ENCODE peak calls at places on chromosomes 13 and 19, in ten cellular contexts. One of them, this sample, is unnamed.

GRCh38 chr13:71619096-71619495 is 247.9 kb downstream of the DACH1 start:
- DNase-seq in lung: no peak
- DNase-seq in activated CD4-positive, alpha-beta T cell treated with anti-CD3 and anti-CD28 coated beads for 1 hour: no peak
- DNase-seq in fibroblast of lung: peak
- DNase-seq in M059J: no peak
- DNase-seq in fibroblast of pulmonary artery: no peak
- DNase-seq in T1000: no peak
- DNase-seq in T-helper 1 cell: no peak
- DNase-seq in hepatic stellate cell: no peak
- DNase-seq in stimulated activated CD8-positive, alpha-beta memory T cell treated with anti-CD3 and anti-CD28 coated beads, Interleukin-2, amount 100 ng/mL, for 48 hours: no peak
- DNase-seq in this sample: no peak

GRCh38 chr19:37217533-37217854 is 520 bp upstream of the ZNF383 start:
- DNase-seq in lung: no peak
- DNase-seq in activated CD4-positive, alpha-beta T cell treated with anti-CD3 and anti-CD28 coated beads for 1 hour: no peak
- DNase-seq in fibroblast of lung: no peak
- DNase-seq in M059J: no peak
- DNase-seq in fibroblast of pulmonary artery: no peak
- DNase-seq in T1000: no peak
- DNase-seq in T-helper 1 cell: no peak
- DNase-seq in hepatic stellate cell: no peak
- DNase-seq in stimulated activated CD8-positive, alpha-beta memory T cell treated with anti-CD3 and anti-CD28 coated beads, Interleukin-2, amount 100 ng/mL, for 48 hours: no peak
- DNase-seq in this sample: no peak

GRCh38 chr19:48573163-48573505 is 21.2 kb downstream of the SULT2B1 start:
- DNase-seq in lung: no peak
- DNase-seq in activated CD4-positive, alpha-beta T cell treated with anti-CD3 and anti-CD28 coated beads for 1 hour: no peak
- DNase-seq in fibroblast of lung: no peak
- DNase-seq in M059J: no peak
- DNase-seq in fibroblast of pulmonary artery: no peak
- DNase-seq in T1000: no peak
- DNase-seq in T-helper 1 cell: no peak
- DNase-seq in hepatic stellate cell: no peak
- DNase-seq in stimulated activated CD8-positive, alpha-beta memory T cell treated with anti-CD3 and anti-CD28 coated beads, Interleukin-2, amount 100 ng/mL, for 48 hours: no peak
- DNase-seq in this sample: no peak

GRCh38 chr19:42018503-42019193 is 24.6 kb upstream of the ATP1A3 start:
- DNase-seq in lung: no peak
- DNase-seq in activated CD4-positive, alpha-beta T cell treated with anti-CD3 and anti-CD28 coated beads for 1 hour: no peak
- DNase-seq in fibroblast of lung: no peak
- DNase-seq in M059J: peak
- DNase-seq in fibroblast of pulmonary artery: no peak
- DNase-seq in T1000: no peak
- DNase-seq in T-helper 1 cell: no peak
- DNase-seq in hepatic stellate cell: peak
- DNase-seq in stimulated activated CD8-positive, alpha-beta memory T cell treated with anti-CD3 and anti-CD28 coated beads, Interleukin-2, amount 100 ng/mL, for 48 hours: no peak
- DNase-seq in this sample: no peak

GRCh38 chr13:87999791-88000190 is 328.6 kb downstream of the SLITRK5 start:
- DNase-seq in lung: no peak
- DNase-seq in activated CD4-positive, alpha-beta T cell treated with anti-CD3 and anti-CD28 coated beads for 1 hour: no peak
- DNase-seq in fibroblast of lung: peak
- DNase-seq in M059J: no peak
- DNase-seq in fibroblast of pulmonary artery: peak
- DNase-seq in T1000: no peak
- DNase-seq in T-helper 1 cell: no peak
- DNase-seq in hepatic stellate cell: no peak
- DNase-seq in stimulated activated CD8-positive, alpha-beta memory T cell treated with anti-CD3 and anti-CD28 coated beads, Interleukin-2, amount 100 ng/mL, for 48 hours: no peak
- DNase-seq in this sample: peak

GRCh38 chr13:29771247-29771646 is 79.2 kb downstream of the UBL3 start:
- DNase-seq in lung: no peak
- DNase-seq in activated CD4-positive, alpha-beta T cell treated with anti-CD3 and anti-CD28 coated beads for 1 hour: no peak
- DNase-seq in fibroblast of lung: peak
- DNase-seq in M059J: peak
- DNase-seq in fibroblast of pulmonary artery: peak
- DNase-seq in T1000: no peak
- DNase-seq in T-helper 1 cell: no peak
- DNase-seq in hepatic stellate cell: no peak
- DNase-seq in stimulated activated CD8-positive, alpha-beta memory T cell treated with anti-CD3 and anti-CD28 coated beads, Interleukin-2, amount 100 ng/mL, for 48 hours: no peak
- DNase-seq in this sample: peak

GRCh38 chr19:1936916-1937610 is 3.9 kb upstream of the CSNK1G2 start:
- DNase-seq in lung: no peak
- DNase-seq in activated CD4-positive, alpha-beta T cell treated with anti-CD3 and anti-CD28 coated beads for 1 hour: no peak
- DNase-seq in fibroblast of lung: no peak
- DNase-seq in M059J: no peak
- DNase-seq in fibroblast of pulmonary artery: no peak
- DNase-seq in T1000: no peak
- DNase-seq in T-helper 1 cell: no peak
- DNase-seq in hepatic stellate cell: no peak
- DNase-seq in stimulated activated CD8-positive, alpha-beta memory T cell treated with anti-CD3 and anti-CD28 coated beads, Interleukin-2, amount 100 ng/mL, for 48 hours: no peak
- DNase-seq in this sample: no peak

GRCh38 chr13:49300716-49301589 is 53.2 kb downstream of the CDADC1 start:
- DNase-seq in lung: peak
- DNase-seq in activated CD4-positive, alpha-beta T cell treated with anti-CD3 and anti-CD28 coated beads for 1 hour: peak
- DNase-seq in fibroblast of lung: peak
- DNase-seq in M059J: peak
- DNase-seq in fibroblast of pulmonary artery: peak
- DNase-seq in T1000: peak
- DNase-seq in T-helper 1 cell: peak
- DNase-seq in hepatic stellate cell: peak
- DNase-seq in stimulated activated CD8-positive, alpha-beta memory T cell treated with anti-CD3 and anti-CD28 coated beads, Interleukin-2, amount 100 ng/mL, for 48 hours: peak
- DNase-seq in this sample: peak

GRCh38 chr13:35164324-35164932 is 222.4 kb downstream of the NBEA start:
- DNase-seq in lung: no peak
- DNase-seq in activated CD4-positive, alpha-beta T cell treated with anti-CD3 and anti-CD28 coated beads for 1 hour: no peak
- DNase-seq in fibroblast of lung: peak
- DNase-seq in M059J: peak
- DNase-seq in fibroblast of pulmonary artery: peak
- DNase-seq in T1000: no peak
- DNase-seq in T-helper 1 cell: no peak
- DNase-seq in hepatic stellate cell: peak
- DNase-seq in stimulated activated CD8-positive, alpha-beta memory T cell treated with anti-CD3 and anti-CD28 coated beads, Interleukin-2, amount 100 ng/mL, for 48 hours: no peak
- DNase-seq in this sample: peak

GRCh38 chr13:51612867-51613266 is 28.6 kb downstream of the WDFY2 start:
- DNase-seq in lung: no peak
- DNase-seq in activated CD4-positive, alpha-beta T cell treated with anti-CD3 and anti-CD28 coated beads for 1 hour: no peak
- DNase-seq in fibroblast of lung: no peak
- DNase-seq in M059J: no peak
- DNase-seq in fibroblast of pulmonary artery: no peak
- DNase-seq in T1000: no peak
- DNase-seq in T-helper 1 cell: no peak
- DNase-seq in hepatic stellate cell: no peak
- DNase-seq in stimulated activated CD8-positive, alpha-beta memory T cell treated with anti-CD3 and anti-CD28 coated beads, Interleukin-2, amount 100 ng/mL, for 48 hours: no peak
- DNase-seq in this sample: no peak

GRCh38 chr19:10390652-10391286 is 10.4 kb upstream of the TYK2 start:
- DNase-seq in lung: peak
- DNase-seq in activated CD4-positive, alpha-beta T cell treated with anti-CD3 and anti-CD28 coated beads for 1 hour: peak
- DNase-seq in fibroblast of lung: peak
- DNase-seq in M059J: peak
- DNase-seq in fibroblast of pulmonary artery: peak
- DNase-seq in T1000: no peak
- DNase-seq in T-helper 1 cell: peak
- DNase-seq in hepatic stellate cell: peak
- DNase-seq in stimulated activated CD8-positive, alpha-beta memory T cell treated with anti-CD3 and anti-CD28 coated beads, Interleukin-2, amount 100 ng/mL, for 48 hours: no peak
- DNase-seq in this sample: peak

GRCh38 chr13:33799950-33800592 is 17.9 kb upstream of the RFC3 start:
- DNase-seq in lung: no peak
- DNase-seq in activated CD4-positive, alpha-beta T cell treated with anti-CD3 and anti-CD28 coated beads for 1 hour: no peak
- DNase-seq in fibroblast of lung: peak
- DNase-seq in M059J: peak
- DNase-seq in fibroblast of pulmonary artery: peak
- DNase-seq in T1000: no peak
- DNase-seq in T-helper 1 cell: no peak
- DNase-seq in hepatic stellate cell: no peak
- DNase-seq in stimulated activated CD8-positive, alpha-beta memory T cell treated with anti-CD3 and anti-CD28 coated beads, Interleukin-2, amount 100 ng/mL, for 48 hours: no peak
- DNase-seq in this sample: peak

GRCh38 chr13:24232037-24232436 is 71.5 kb downstream of the SPATA13 start:
- DNase-seq in lung: no peak
- DNase-seq in activated CD4-positive, alpha-beta T cell treated with anti-CD3 and anti-CD28 coated beads for 1 hour: no peak
- DNase-seq in fibroblast of lung: no peak
- DNase-seq in M059J: no peak
- DNase-seq in fibroblast of pulmonary artery: no peak
- DNase-seq in T1000: no peak
- DNase-seq in T-helper 1 cell: no peak
- DNase-seq in hepatic stellate cell: no peak
- DNase-seq in stimulated activated CD8-positive, alpha-beta memory T cell treated with anti-CD3 and anti-CD28 coated beads, Interleukin-2, amount 100 ng/mL, for 48 hours: no peak
- DNase-seq in this sample: no peak

GRCh38 chr13:102651392-102651791 is 43.5 kb downstream of the METTL21C start:
- DNase-seq in lung: no peak
- DNase-seq in activated CD4-positive, alpha-beta T cell treated with anti-CD3 and anti-CD28 coated beads for 1 hour: no peak
- DNase-seq in fibroblast of lung: peak
- DNase-seq in M059J: peak
- DNase-seq in fibroblast of pulmonary artery: peak
- DNase-seq in T1000: no peak
- DNase-seq in T-helper 1 cell: no peak
- DNase-seq in hepatic stellate cell: peak
- DNase-seq in stimulated activated CD8-positive, alpha-beta memory T cell treated with anti-CD3 and anti-CD28 coated beads, Interleukin-2, amount 100 ng/mL, for 48 hours: no peak
- DNase-seq in this sample: no peak

GRCh38 chr13:66996503-66996902 is 233.6 kb downstream of the PCDH9 start:
- DNase-seq in lung: no peak
- DNase-seq in activated CD4-positive, alpha-beta T cell treated with anti-CD3 and anti-CD28 coated beads for 1 hour: no peak
- DNase-seq in fibroblast of lung: peak
- DNase-seq in M059J: no peak
- DNase-seq in fibroblast of pulmonary artery: peak
- DNase-seq in T1000: no peak
- DNase-seq in T-helper 1 cell: no peak
- DNase-seq in hepatic stellate cell: no peak
- DNase-seq in stimulated activated CD8-positive, alpha-beta memory T cell treated with anti-CD3 and anti-CD28 coated beads, Interleukin-2, amount 100 ng/mL, for 48 hours: no peak
- DNase-seq in this sample: no peak

GRCh38 chr13:44919103-44919804 is 70.0 kb downstream of the NUFIP1 start:
- DNase-seq in lung: no peak
- DNase-seq in activated CD4-positive, alpha-beta T cell treated with anti-CD3 and anti-CD28 coated beads for 1 hour: no peak
- DNase-seq in fibroblast of lung: no peak
- DNase-seq in M059J: no peak
- DNase-seq in fibroblast of pulmonary artery: no peak
- DNase-seq in T1000: no peak
- DNase-seq in T-helper 1 cell: no peak
- DNase-seq in hepatic stellate cell: no peak
- DNase-seq in stimulated activated CD8-positive, alpha-beta memory T cell treated with anti-CD3 and anti-CD28 coated beads, Interleukin-2, amount 100 ng/mL, for 48 hours: no peak
- DNase-seq in this sample: no peak

GRCh38 chr19:15432018-15432494 is 13.3 kb upstream of the AKAP8L start:
- DNase-seq in lung: no peak
- DNase-seq in activated CD4-positive, alpha-beta T cell treated with anti-CD3 and anti-CD28 coated beads for 1 hour: no peak
- DNase-seq in fibroblast of lung: no peak
- DNase-seq in M059J: no peak
- DNase-seq in fibroblast of pulmonary artery: no peak
- DNase-seq in T1000: no peak
- DNase-seq in T-helper 1 cell: no peak
- DNase-seq in hepatic stellate cell: peak
- DNase-seq in stimulated activated CD8-positive, alpha-beta memory T cell treated with anti-CD3 and anti-CD28 coated beads, Interleukin-2, amount 100 ng/mL, for 48 hours: no peak
- DNase-seq in this sample: peak

GRCh38 chr19:23916991-23917390 is 2.3 kb downstream of the ZNF726 start:
- DNase-seq in lung: no peak
- DNase-seq in activated CD4-positive, alpha-beta T cell treated with anti-CD3 and anti-CD28 coated beads for 1 hour: no peak
- DNase-seq in fibroblast of lung: peak
- DNase-seq in M059J: peak
- DNase-seq in fibroblast of pulmonary artery: peak
- DNase-seq in T1000: no peak
- DNase-seq in T-helper 1 cell: no peak
- DNase-seq in hepatic stellate cell: no peak
- DNase-seq in stimulated activated CD8-positive, alpha-beta memory T cell treated with anti-CD3 and anti-CD28 coated beads, Interleukin-2, amount 100 ng/mL, for 48 hours: no peak
- DNase-seq in this sample: no peak

GRCh38 chr19:48784527-48784926 is 26.3 kb downstream of the BCAT2 start:
- DNase-seq in lung: no peak
- DNase-seq in activated CD4-positive, alpha-beta T cell treated with anti-CD3 and anti-CD28 coated beads for 1 hour: no peak
- DNase-seq in fibroblast of lung: peak
- DNase-seq in M059J: peak
- DNase-seq in fibroblast of pulmonary artery: peak
- DNase-seq in T1000: no peak
- DNase-seq in T-helper 1 cell: no peak
- DNase-seq in hepatic stellate cell: no peak
- DNase-seq in stimulated activated CD8-positive, alpha-beta memory T cell treated with anti-CD3 and anti-CD28 coated beads, Interleukin-2, amount 100 ng/mL, for 48 hours: no peak
- DNase-seq in this sample: peak

GRCh38 chr13:27122036-27122435 is 49.6 kb downstream of the USP12 start:
- DNase-seq in lung: no peak
- DNase-seq in activated CD4-positive, alpha-beta T cell treated with anti-CD3 and anti-CD28 coated beads for 1 hour: no peak
- DNase-seq in fibroblast of lung: no peak
- DNase-seq in M059J: no peak
- DNase-seq in fibroblast of pulmonary artery: no peak
- DNase-seq in T1000: no peak
- DNase-seq in T-helper 1 cell: no peak
- DNase-seq in hepatic stellate cell: no peak
- DNase-seq in stimulated activated CD8-positive, alpha-beta memory T cell treated with anti-CD3 and anti-CD28 coated beads, Interleukin-2, amount 100 ng/mL, for 48 hours: no peak
- DNase-seq in this sample: no peak

GRCh38 chr13:78603240-78603947 is at the start of gene POU4F1:
- DNase-seq in lung: no peak
- DNase-seq in activated CD4-positive, alpha-beta T cell treated with anti-CD3 and anti-CD28 coated beads for 1 hour: no peak
- DNase-seq in fibroblast of lung: peak
- DNase-seq in M059J: peak
- DNase-seq in fibroblast of pulmonary artery: peak
- DNase-seq in T1000: peak
- DNase-seq in T-helper 1 cell: no peak
- DNase-seq in hepatic stellate cell: no peak
- DNase-seq in stimulated activated CD8-positive, alpha-beta memory T cell treated with anti-CD3 and anti-CD28 coated beads, Interleukin-2, amount 100 ng/mL, for 48 hours: peak
- DNase-seq in this sample: no peak

GRCh38 chr13:80030491-80030890 is 310.4 kb downstream of the SPRY2 start:
- DNase-seq in lung: peak
- DNase-seq in activated CD4-positive, alpha-beta T cell treated with anti-CD3 and anti-CD28 coated beads for 1 hour: no peak
- DNase-seq in fibroblast of lung: no peak
- DNase-seq in M059J: peak
- DNase-seq in fibroblast of pulmonary artery: peak
- DNase-seq in T1000: peak
- DNase-seq in T-helper 1 cell: no peak
- DNase-seq in hepatic stellate cell: no peak
- DNase-seq in stimulated activated CD8-positive, alpha-beta memory T cell treated with anti-CD3 and anti-CD28 coated beads, Interleukin-2, amount 100 ng/mL, for 48 hours: no peak
- DNase-seq in this sample: peak

GRCh38 chr13:46844431-46844830 is 47.5 kb upstream of the ESD start:
- DNase-seq in lung: no peak
- DNase-seq in activated CD4-positive, alpha-beta T cell treated with anti-CD3 and anti-CD28 coated beads for 1 hour: no peak
- DNase-seq in fibroblast of lung: no peak
- DNase-seq in M059J: peak
- DNase-seq in fibroblast of pulmonary artery: peak
- DNase-seq in T1000: no peak
- DNase-seq in T-helper 1 cell: no peak
- DNase-seq in hepatic stellate cell: no peak
- DNase-seq in stimulated activated CD8-positive, alpha-beta memory T cell treated with anti-CD3 and anti-CD28 coated beads, Interleukin-2, amount 100 ng/mL, for 48 hours: no peak
- DNase-seq in this sample: no peak

GRCh38 chr13:113176292-113176691 is 17.8 kb downstream of the PROZ start:
- DNase-seq in lung: no peak
- DNase-seq in activated CD4-positive, alpha-beta T cell treated with anti-CD3 and anti-CD28 coated beads for 1 hour: peak
- DNase-seq in fibroblast of lung: no peak
- DNase-seq in M059J: no peak
- DNase-seq in fibroblast of pulmonary artery: no peak
- DNase-seq in T1000: no peak
- DNase-seq in T-helper 1 cell: peak
- DNase-seq in hepatic stellate cell: no peak
- DNase-seq in stimulated activated CD8-positive, alpha-beta memory T cell treated with anti-CD3 and anti-CD28 coated beads, Interleukin-2, amount 100 ng/mL, for 48 hours: no peak
- DNase-seq in this sample: no peak

GRCh38 chr19:7534531-7534980 is 961 bp upstream of the PNPLA6 start:
- DNase-seq in lung: peak
- DNase-seq in activated CD4-positive, alpha-beta T cell treated with anti-CD3 and anti-CD28 coated beads for 1 hour: no peak
- DNase-seq in fibroblast of lung: peak
- DNase-seq in M059J: peak
- DNase-seq in fibroblast of pulmonary artery: peak
- DNase-seq in T1000: peak
- DNase-seq in T-helper 1 cell: no peak
- DNase-seq in hepatic stellate cell: peak
- DNase-seq in stimulated activated CD8-positive, alpha-beta memory T cell treated with anti-CD3 and anti-CD28 coated beads, Interleukin-2, amount 100 ng/mL, for 48 hours: no peak
- DNase-seq in this sample: peak

GRCh38 chr13:19071161-19071936 is 110.3 kb downstream of the TUBA3C start:
- DNase-seq in lung: no peak
- DNase-seq in activated CD4-positive, alpha-beta T cell treated with anti-CD3 and anti-CD28 coated beads for 1 hour: no peak
- DNase-seq in fibroblast of lung: no peak
- DNase-seq in M059J: no peak
- DNase-seq in fibroblast of pulmonary artery: no peak
- DNase-seq in T1000: no peak
- DNase-seq in T-helper 1 cell: no peak
- DNase-seq in hepatic stellate cell: no peak
- DNase-seq in stimulated activated CD8-positive, alpha-beta memory T cell treated with anti-CD3 and anti-CD28 coated beads, Interleukin-2, amount 100 ng/mL, for 48 hours: no peak
- DNase-seq in this sample: no peak

GRCh38 chr13:33283195-33283910 is 2.2 kb downstream of the STARD13 start:
- DNase-seq in lung: no peak
- DNase-seq in activated CD4-positive, alpha-beta T cell treated with anti-CD3 and anti-CD28 coated beads for 1 hour: no peak
- DNase-seq in fibroblast of lung: no peak
- DNase-seq in M059J: no peak
- DNase-seq in fibroblast of pulmonary artery: no peak
- DNase-seq in T1000: no peak
- DNase-seq in T-helper 1 cell: no peak
- DNase-seq in hepatic stellate cell: no peak
- DNase-seq in stimulated activated CD8-positive, alpha-beta memory T cell treated with anti-CD3 and anti-CD28 coated beads, Interleukin-2, amount 100 ng/mL, for 48 hours: no peak
- DNase-seq in this sample: no peak

GRCh38 chr13:98050041-98050466 is 92.8 kb upstream of the FARP1 start:
- DNase-seq in lung: no peak
- DNase-seq in activated CD4-positive, alpha-beta T cell treated with anti-CD3 and anti-CD28 coated beads for 1 hour: no peak
- DNase-seq in fibroblast of lung: peak
- DNase-seq in M059J: peak
- DNase-seq in fibroblast of pulmonary artery: peak
- DNase-seq in T1000: no peak
- DNase-seq in T-helper 1 cell: no peak
- DNase-seq in hepatic stellate cell: no peak
- DNase-seq in stimulated activated CD8-positive, alpha-beta memory T cell treated with anti-CD3 and anti-CD28 coated beads, Interleukin-2, amount 100 ng/mL, for 48 hours: no peak
- DNase-seq in this sample: peak

This sample was measured in NCI-H146.